ENCODE peak calls at places on chromosomes 1 and 21, in six cellular contexts. E is endothelial cell, Z is kidney epithelial cell, Q is SK-N-SH, T is IMR-90, H is BE2C. J is an unnamed sample.

GRCh38 chr1:175600721-175601440 is 142.5 kb downstream of the TNR start:
- DNase-seq in E (no peak), Z (no peak), Q (no peak), T (no peak), H (no peak), J (no peak)

GRCh38 chr1:29260531-29260930 is 24.2 kb downstream of the PTPRU start:
- DNase-seq in E (no peak), Z (no peak), Q (no peak), T (no peak), H (no peak), J (no peak)

GRCh38 chr1:111948209-111949131 is 41.0 kb downstream of the KCND3 start:
- DNase-seq in E (no peak), Z (no peak), Q (peak; percentile 54), T (no peak), H (peak; percentile 76), J (peak; percentile 42)

GRCh38 chr1:160261526-160261877 is 847 bp downstream of the DCAF8 start:
- DNase-seq in E (no peak), Z (peak; percentile 65), Q (peak; percentile 42), T (peak; percentile 91), H (no peak), J (no peak)

GRCh38 chr1:192168964-192169363 is 10.7 kb downstream of the RGS18 start:
- DNase-seq in E (no peak), Z (no peak), Q (no peak), T (no peak), H (no peak), J (no peak)

GRCh38 chr1:77230051-77230450 is 10.8 kb upstream of the PIGK start:
- DNase-seq in E (no peak), Z (peak; percentile 47), Q (no peak), T (peak; percentile 22), H (no peak), J (no peak)

GRCh38 chr21:44485254-44485793 is 30.0 kb downstream of the LRRC3 start:
- DNase-seq in E (no peak), Z (no peak), Q (peak; percentile 83), T (peak; percentile 8), H (no peak), J (peak; percentile 60)

GRCh38 chr1:76891931-76892330 is 24.7 kb downstream of the ST6GALNAC5 start:
- DNase-seq in E (no peak), Z (no peak), Q (no peak), T (peak; percentile 61), H (no peak), J (no peak)

GRCh38 chr21:43370091-43370658 is 56.8 kb downstream of the SIK1 start:
- DNase-seq in E (no peak), Z (no peak), Q (no peak), T (peak; percentile 17), H (peak; percentile 85), J (peak; percentile 69)

GRCh38 chr1:91851130-91852010 is 34.6 kb downstream of the TGFBR3 start:
- DNase-seq in E (no peak), Z (no peak), Q (peak; percentile 8), T (peak; percentile 89), H (peak; percentile 58), J (no peak)

GRCh38 chr1:11691302-11691914 is at the start of gene DRAXIN:
- DNase-seq in E (no peak), Z (no peak), Q (peak; percentile 93), T (no peak), H (peak; percentile 18), J (peak; percentile 87)

GRCh38 chr1:8239039-8239305 is 78.9 kb upstream of the SLC45A1 start:
- DNase-seq in E (no peak), Z (no peak), Q (no peak), T (peak; percentile 58), H (no peak), J (no peak)

GRCh38 chr1:91891486-91891885 is 5.5 kb upstream of the TGFBR3 start:
- DNase-seq in E (no peak), Z (no peak), Q (no peak), T (peak; percentile 71), H (no peak), J (no peak)

GRCh38 chr1:36224537-36225297 is 474 bp downstream of the THRAP3 start:
- DNase-seq in E (peak; percentile 77), Z (no peak), Q (peak; percentile 84), T (peak; percentile 83), H (peak; percentile 72), J (peak; percentile 77)

GRCh38 chr1:31771891-31772668 is 7.9 kb upstream of the ADGRB2 start:
- DNase-seq in E (no peak), Z (no peak), Q (no peak), T (peak; percentile 27), H (no peak), J (no peak)

GRCh38 chr1:151689494-151689893 is 27.1 kb downstream of the CELF3 start:
- DNase-seq in E (no peak), Z (no peak), Q (no peak), T (no peak), H (no peak), J (no peak)

GRCh38 chr1:4749406-4749805 is 95.0 kb downstream of the AJAP1 start:
- DNase-seq in E (no peak), Z (no peak), Q (no peak), T (no peak), H (no peak), J (no peak)

GRCh38 chr1:201381130-201381529 is 3.6 kb upstream of the TNNT2 start:
- DNase-seq in E (no peak), Z (no peak), Q (no peak), T (no peak), H (no peak), J (no peak)

GRCh38 chr1:176448340-176448739 is 14.6 kb upstream of the PAPPA2 start:
- DNase-seq in E (no peak), Z (no peak), Q (no peak), T (no peak), H (no peak), J (no peak)

GRCh38 chr1:220700591-220701179 is 10.5 kb downstream of the C1orf115 start:
- DNase-seq in E (no peak), Z (no peak), Q (no peak), T (no peak), H (no peak), J (no peak)

GRCh38 chr1:209618756-209619420 is 33.3 kb downstream of the LAMB3 start:
- DNase-seq in E (no peak), Z (no peak), Q (peak; percentile 53), T (no peak), H (no peak), J (no peak)

GRCh38 chr1:26627959-26628358 is 67.9 kb upstream of the ARID1A start:
- DNase-seq in E (no peak), Z (no peak), Q (no peak), T (no peak), H (no peak), J (no peak)

GRCh38 chr1:165068716-165069115 is 287.8 kb downstream of the LMX1A start:
- DNase-seq in E (no peak), Z (no peak), Q (no peak), T (no peak), H (no peak), J (no peak)

GRCh38 chr1:107702946-107703571 is 261.9 kb downstream of the VAV3 start:
- DNase-seq in E (no peak), Z (no peak), Q (no peak), T (no peak), H (no peak), J (no peak)

GRCh38 chr21:29182674-29183073 is 52.2 kb downstream of the MAP3K7CL start:
- DNase-seq in E (no peak), Z (no peak), Q (no peak), T (peak; percentile 36), H (no peak), J (no peak)

GRCh38 chr1:32485554-32486255 is 20.8 kb downstream of the ZBTB8B start:
- DNase-seq in E (no peak), Z (no peak), Q (no peak), T (peak; percentile 15), H (no peak), J (no peak)

GRCh38 chr1:243713470-243714186 is 136.4 kb downstream of the AKT3 start:
- DNase-seq in E (no peak), Z (no peak), Q (peak; percentile 36), T (peak; percentile 44), H (peak; percentile 16), J (peak; percentile 65)

GRCh38 chr1:243740255-243740999 is 109.6 kb downstream of the AKT3 start:
- DNase-seq in E (no peak), Z (no peak), Q (no peak), T (peak; percentile 29), H (no peak), J (no peak)

GRCh38 chr1:87937774-87938173 is 609.1 kb downstream of the LMO4 start:
- DNase-seq in E (no peak), Z (no peak), Q (no peak), T (no peak), H (no peak), J (no peak)

GRCh38 chr1:53986458-53986857 is 31.5 kb downstream of the LDLRAD1 start:
- DNase-seq in E (no peak), Z (no peak), Q (no peak), T (no peak), H (no peak), J (no peak)

GRCh38 chr1:59635057-59635456 is 179.7 kb upstream of the HOOK1 start:
- DNase-seq in E (no peak), Z (no peak), Q (peak; percentile 62), T (peak; percentile 10), H (no peak), J (no peak)

GRCh38 chr1:21781971-21782867 is 730 bp downstream of the USP48 start:
- DNase-seq in E (peak; percentile 30), Z (no peak), Q (peak; percentile 54), T (peak; percentile 54), H (peak; percentile 34), J (no peak)
- TF ChIP-seq CTCF in E (no peak), Z (peak; percentile 41), Q (peak; percentile 47), T (peak; percentile 35), H (no peak), J (no peak)

DNA sequence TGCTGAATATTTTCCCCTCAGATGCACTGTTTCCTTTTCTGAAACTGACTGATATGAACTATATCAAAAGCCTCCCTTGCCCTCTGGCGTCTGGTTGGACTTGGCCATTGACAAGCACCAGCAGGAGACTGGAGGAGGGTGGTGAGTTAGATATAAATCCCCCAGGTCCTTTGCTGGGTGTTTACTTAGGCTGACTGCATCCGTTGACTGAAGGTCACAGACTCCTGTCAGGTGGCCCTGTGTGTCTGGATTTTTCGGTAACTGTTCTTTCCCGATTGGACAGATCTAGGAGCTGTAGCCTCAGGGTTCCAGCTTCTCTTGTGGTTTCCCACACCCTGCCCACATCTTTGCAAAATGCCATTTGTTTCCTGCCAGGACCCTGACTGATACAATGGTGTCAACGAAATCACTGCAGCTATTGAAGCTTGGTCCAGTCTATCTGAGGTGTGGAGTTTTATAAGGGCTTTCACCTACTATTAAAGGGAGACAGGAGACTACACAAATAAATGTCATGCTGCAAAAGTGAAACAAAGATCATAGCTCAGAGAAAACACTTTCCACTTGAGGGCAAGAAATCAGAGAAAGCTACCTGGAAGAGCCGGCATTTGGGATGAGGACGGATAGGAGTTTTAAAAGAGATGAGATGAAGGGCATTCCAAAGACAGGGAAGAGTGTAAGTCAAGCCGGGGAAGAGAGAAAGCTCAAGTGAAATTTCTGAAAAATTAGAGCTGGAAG is 1.5 kb upstream of the MAGI3 start:
- DNase-seq in E (no peak), Z (no peak), Q (peak; percentile 81), T (no peak), H (peak; percentile 91), J (no peak)
- TF ChIP-seq CTCF in E (no peak), Z (no peak), Q (peak; percentile 22), T (no peak), H (peak; percentile 59), J (no peak)

GRCh38 chr1:15584489-15585363 is at the start of gene AGMAT:
- DNase-seq in E (peak; percentile 47), Z (no peak), Q (peak; percentile 84), T (no peak), H (peak; percentile 57), J (peak; percentile 70)
- TF ChIP-seq CTCF in E (peak; percentile 36), Z (peak; percentile 56), Q (peak; percentile 27), T (peak; percentile 19), H (peak; percentile 35), J (peak; percentile 45)

GRCh38 chr1:15364740-15365139 is 44.9 kb upstream of the EFHD2 start:
- DNase-seq in E (no peak), Z (no peak), Q (no peak), T (no peak), H (no peak), J (no peak)
- TF ChIP-seq CTCF in E (no peak), Z (no peak), Q (no peak), T (no peak), H (no peak), J (no peak)